ENCODE peak calls at places on chromosomes 13 and 19, in nine cellular contexts. Z, L, E, F, B, G, N, D and T are unnamed samples.

GRCh38 chr19:1825909-1826556 is 14.0 kb upstream of the ATP8B3 start:
- DNase-seq in E (no peak), F (peak; percentile 92), N (peak; percentile 88), D (peak; percentile 55), B (peak; percentile 85), L (peak; percentile 54), Z (peak; percentile 56), G (no peak), T (peak; percentile 66)

GRCh38 chr13:111493468-111493867 is 173.0 kb downstream of the TEX29 start:
- DNase-seq in D (no peak), N (no peak), G (no peak), E (no peak), L (no peak), B (peak; percentile 9), Z (no peak), F (no peak), T (no peak)

GRCh38 chr19:8569066-8569761 is 8.0 kb downstream of the MYO1F start:
- DNase-seq in E (peak; percentile 66), D (no peak), Z (peak; percentile 96), L (peak; percentile 68), B (no peak), G (no peak), F (no peak), N (peak; percentile 29), T (peak; percentile 35)

GRCh38 chr19:48681127-48681470 is 8.3 kb upstream of the NTN5 start:
- DNase-seq in N (no peak), Z (peak; percentile 93), E (no peak), F (no peak), L (no peak), G (no peak), D (no peak), B (no peak), T (no peak)

GRCh38 chr13:103188688-103189326 is 122.6 kb upstream of the SLC10A2 start:
- DNase-seq in E (no peak), F (no peak), N (peak; percentile 1), G (no peak), D (no peak), Z (no peak), B (no peak), L (no peak), T (no peak)

GRCh38 chr13:26529441-26529840 is 28.0 kb upstream of the WASF3 start:
- DNase-seq in B (no peak), F (no peak), Z (peak; percentile 74), E (no peak), L (no peak), N (no peak), G (no peak), D (no peak), T (peak; percentile 28)

GRCh38 chr13:52162279-52163101 is 3.1 kb upstream of the NEK3 start:
- DNase-seq in D (no peak), B (no peak), E (no peak), F (no peak), Z (peak; percentile 70), G (no peak), L (no peak), N (no peak), T (no peak)

GRCh38 chr19:33397536-33398360 is 24.2 kb downstream of the CEBPG start:
- DNase-seq in F (peak; percentile 68), Z (no peak), B (peak; percentile 54), L (no peak), G (no peak), D (no peak), N (no peak), E (peak; percentile 62), T (no peak)

GRCh38 chr13:23848639-23849282 is 40.4 kb downstream of the MIPEP start:
- DNase-seq in N (no peak), G (no peak), B (no peak), D (no peak), F (no peak), L (no peak), Z (no peak), E (no peak), T (no peak)

GRCh38 chr19:41355802-41356201 is 2.1 kb upstream of the TGFB1 start:
- DNase-seq in F (no peak), G (no peak), L (no peak), B (no peak), N (no peak), Z (no peak), D (no peak), E (no peak), T (no peak)

GRCh38 chr13:100633461-100633860 is 41.1 kb downstream of the TMTC4 start:
- DNase-seq in B (no peak), L (no peak), N (no peak), G (peak; percentile 43), F (no peak), E (no peak), D (no peak), Z (peak; percentile 96), T (no peak)

GRCh38 chr13:110911880-110912279 is 3.0 kb downstream of the ANKRD10 start:
- DNase-seq in Z (peak; percentile 25), B (no peak), F (no peak), N (no peak), G (no peak), E (no peak), D (no peak), L (no peak), T (no peak)

GRCh38 chr13:33057019-33057785 is 41.0 kb downstream of the KL start:
- DNase-seq in N (peak; percentile 18), E (no peak), L (no peak), F (no peak), G (no peak), B (no peak), Z (peak; percentile 6), D (no peak), T (no peak)

GRCh38 chr19:16894080-16894479 is 5.3 kb downstream of the F2RL3 start:
- DNase-seq in L (no peak), N (no peak), B (no peak), D (no peak), E (peak; percentile 47), Z (no peak), F (no peak), G (no peak), T (no peak)

GRCh38 chr13:51843529-51843928 is 1.4 kb downstream of the TMEM272 start:
- DNase-seq in Z (no peak), L (no peak), F (no peak), G (no peak), E (no peak), N (no peak), D (no peak), B (no peak), T (no peak)

GRCh38 chr19:11092181-11092538 is 2.9 kb downstream of the LDLR start:
- DNase-seq in E (no peak), G (no peak), N (peak; percentile 43), B (no peak), Z (peak; percentile 74), F (no peak), D (peak; percentile 42), L (peak; percentile 56), T (peak; percentile 74)

GRCh38 chr19:42297034-42297433 is 4.9 kb upstream of the PRR19 start:
- DNase-seq in D (no peak), Z (no peak), B (no peak), L (no peak), E (no peak), N (no peak), F (no peak), G (no peak), T (no peak)

GRCh38 chr13:100646030-100646673 is 28.4 kb downstream of the TMTC4 start:
- DNase-seq in G (no peak), D (no peak), F (no peak), N (peak; percentile 8), E (no peak), L (no peak), B (no peak), Z (peak; percentile 31), T (no peak)

GRCh38 chr19:12720851-12721655 is 2.7 kb downstream of the TNPO2 start:
- DNase-seq in D (no peak), Z (no peak), G (no peak), F (peak; percentile 78), L (no peak), E (no peak), B (no peak), N (no peak), T (peak; percentile 51)

GRCh38 chr19:45442927-45443461 is 19.3 kb upstream of the ERCC1 start:
- DNase-seq in E (peak; percentile 89), L (peak; percentile 38), Z (peak; percentile 59), F (peak; percentile 85), G (no peak), B (peak; percentile 76), N (no peak), D (peak; percentile 35), T (peak; percentile 50)

GRCh38 chr13:38733146-38733545 is 46.3 kb downstream of the FREM2 start:
- DNase-seq in F (no peak), Z (no peak), N (no peak), E (no peak), G (no peak), B (no peak), D (no peak), L (no peak), T (no peak)

GRCh38 chr13:68275758-68276157 is 1045.6 kb upstream of the PCDH9 start:
- DNase-seq in D (no peak), G (no peak), Z (no peak), E (no peak), B (no peak), F (no peak), L (no peak), N (no peak), T (no peak)
- H3K4me1 ChIP-seq in D (no peaks in the 10 kb centered on the region), G (no peaks in the 10 kb centered on the region), Z (no peaks in the 10 kb centered on the region), E (no peaks in the 10 kb centered on the region), B (no peaks in the 10 kb centered on the region), F (no peaks in the 10 kb centered on the region), L (no peaks in the 10 kb centered on the region), N (no peaks in the 10 kb centered on the region), T (no peaks in the 10 kb centered on the region)

GRCh38 chr19:57757941-57758340 is 11.3 kb downstream of the ZNF776 start:
- DNase-seq in D (no peak), B (no peak), N (no peak), F (no peak), Z (no peak), G (no peak), L (no peak), E (no peak), T (no peak)
- H3K9me3 ChIP-seq in D (peaks cover 49% of the 10 kb centered on the region), B (peaks cover 29% of the 10 kb centered on the region), N (peaks cover 98% of the 10 kb centered on the region), F (peaks cover 46% of the 10 kb centered on the region), Z (peaks cover 28% of the 10 kb centered on the region), G (peaks cover 34% of the 10 kb centered on the region), L (peaks cover 53% of the 10 kb centered on the region), E (peaks cover 47% of the 10 kb centered on the region), T (peaks cover 61% of the 10 kb centered on the region)

GRCh38 chr13:98216711-98217110 is 39.6 kb upstream of the RNF113B start:
- DNase-seq in G (no peak), F (no peak), E (no peak), D (no peak), B (no peak), Z (peak; percentile 17), N (no peak), L (no peak), T (no peak)
- H3K4me1 ChIP-seq in G (peaks cover 6% of the 10 kb centered on the region), F (peaks cover 2% of the 10 kb centered on the region), E (peaks cover 26% of the 10 kb centered on the region), D (no peaks in the 10 kb centered on the region), B (peaks cover 52% of the 10 kb centered on the region), Z (peaks cover 47% of the 10 kb centered on the region), N (no peaks in the 10 kb centered on the region), L (no peaks in the 10 kb centered on the region), T (no peaks in the 10 kb centered on the region)

DNA sequence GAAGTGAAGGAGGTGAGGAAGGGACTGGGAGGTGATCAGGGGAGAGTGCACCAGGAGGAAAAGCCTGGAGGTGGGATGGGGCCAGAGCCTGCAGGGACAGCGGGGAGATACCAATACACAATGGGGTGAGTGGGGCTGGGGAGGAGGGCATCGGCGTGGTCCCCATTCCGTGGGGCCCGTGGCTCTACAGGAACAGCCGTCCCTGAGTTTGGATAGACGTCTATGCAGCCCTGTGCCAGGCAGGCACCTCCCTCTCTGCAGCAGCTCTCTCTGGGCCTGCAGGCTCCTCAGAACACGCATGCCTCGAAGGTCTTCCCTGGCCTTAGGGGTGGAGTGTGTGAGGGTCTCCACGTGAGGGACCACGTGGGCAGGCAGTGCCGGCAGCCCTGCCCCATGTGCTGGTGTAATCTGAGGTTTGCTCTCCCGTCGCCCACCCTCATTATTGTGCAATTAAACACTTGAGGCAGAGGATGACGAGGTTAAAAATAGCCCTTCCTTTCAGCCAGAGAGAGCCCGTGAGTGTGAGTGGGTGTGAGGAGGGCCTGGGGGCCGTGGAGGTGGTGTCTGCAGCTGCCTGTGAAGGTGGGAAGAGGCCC is 16.5 kb downstream of the C2CD4C start:
- DNase-seq in D (no peak), N (no peak), L (no peak), G (no peak), B (peak; percentile 59), Z (no peak), E (peak; percentile 44), F (no peak), T (no peak)
- H3K9me3 ChIP-seq in D (no peaks in the 10 kb centered on the region), N (no peaks in the 10 kb centered on the region), L (no peaks in the 10 kb centered on the region), G (no peaks in the 10 kb centered on the region), B (no peaks in the 10 kb centered on the region), Z (peaks cover 7% of the 10 kb centered on the region), E (no peaks in the 10 kb centered on the region), F (no peaks in the 10 kb centered on the region), T (no peaks in the 10 kb centered on the region)